ENCODE peak calls at places on chromosome 22, in eight cellular contexts. M is HFF-Myc, K is WERI-Rb-1, H is AG04450, A is choroid plexus epithelial cell, O is epithelial cell of esophagus, X is cardiac muscle cell, S is transverse colon. I is an unnamed sample.

GRCh38 chr22:46463435-46464227 is 73.8 kb downstream of the CELSR1 start:
- DNase-seq in O (no peak), H (no peak), X (no peak), A (no peak), K (no peak), M (no peak), S (no peak), I (no peak)

GRCh38 chr22:32760815-32761214 is 40.7 kb upstream of the TIMP3 start:
- DNase-seq in K (no peak), M (no peak), O (no peak), X (no peak), A (no peak), H (no peak), S (peak; percentile 13), I (no peak)

GRCh38 chr22:47275479-47276218 is 513.2 kb downstream of the TBC1D22A start:
- DNase-seq in O (no peak), S (no peak), K (no peak), X (peak; percentile 14), M (no peak), A (peak; percentile 21), H (no peak), I (peak; percentile 46)

GRCh38 chr22:21455334-21456089 is 11.7 kb upstream of the TMEM191C start:
- DNase-seq in H (no peak), K (no peak), S (no peak), A (no peak), X (no peak), O (no peak), M (no peak), I (no peak)

GRCh38 chr22:19488884-19489843 is 9.4 kb downstream of the CDC45 start:
- DNase-seq in M (no peak), X (peak; percentile 44), H (no peak), K (no peak), O (peak; percentile 32), S (no peak), A (peak; percentile 71), I (peak; percentile 47)

GRCh38 chr22:41001722-41002122 is 50.5 kb downstream of the RBX1 start:
- DNase-seq in S (no peak), H (peak; percentile 7), M (no peak), A (peak; percentile 63), X (peak; percentile 45), K (no peak), O (peak; percentile 59), I (peak; percentile 49)

GRCh38 chr22:29587938-29588699 is 7.2 kb upstream of the NIPSNAP1 start:
- DNase-seq in H (peak; percentile 50), O (peak; percentile 93), K (no peak), X (peak; percentile 78), A (peak; percentile 89), M (peak; percentile 47), S (no peak), I (peak; percentile 92)

GRCh38 chr22:34096770-34097169 is 176.5 kb upstream of the LARGE1 start:
- DNase-seq in K (no peak), S (no peak), H (no peak), M (no peak), X (no peak), A (no peak), O (no peak), I (no peak)

GRCh38 chr22:31477329-31477728 is 12.3 kb downstream of the EIF4ENIF1 start:
- DNase-seq in M (no peak), A (no peak), X (no peak), K (no peak), H (no peak), S (no peak), O (no peak), I (no peak)

GRCh38 chr22:41508770-41509170 is 35.5 kb downstream of the POLR3H start:
- DNase-seq in A (no peak), O (no peak), K (no peak), M (no peak), S (no peak), X (no peak), H (no peak), I (no peak)

GRCh38 chr22:43901976-43902643 is 10.3 kb upstream of the PNPLA5 start:
- DNase-seq in M (peak; percentile 45), K (no peak), A (peak; percentile 84), O (peak; percentile 72), X (no peak), H (peak; percentile 67), S (no peak), I (peak; percentile 80)

GRCh38 chr22:23789121-23789520 is 2.4 kb downstream of the SMARCB1 start:
- DNase-seq in S (no peak), A (no peak), H (no peak), O (no peak), X (no peak), M (no peak), K (no peak), I (no peak)

GRCh38 chr22:21652547-21653545 is 10.7 kb downstream of the SDF2L1 start:
- DNase-seq in M (no peak), K (peak; percentile 27), O (no peak), X (no peak), A (no peak), H (no peak), S (no peak), I (no peak)

GRCh38 chr22:31441652-31442051 is 42.2 kb downstream of the DRG1 start:
- DNase-seq in A (no peak), O (no peak), S (no peak), X (no peak), H (no peak), K (no peak), M (no peak), I (no peak)

GRCh38 chr22:27317156-27317555 is 484.4 kb downstream of the MN1 start:
- DNase-seq in H (no peak), A (no peak), K (peak; percentile 33), S (peak; percentile 25), M (no peak), O (no peak), X (peak; percentile 56), I (peak; percentile 13)

GRCh38 chr22:43643362-43643761 is 168.7 kb downstream of the EFCAB6 start:
- DNase-seq in A (no peak), S (no peak), K (no peak), H (no peak), X (no peak), M (no peak), O (no peak), I (no peak)

GRCh38 chr22:23497016-23497885 is 82.8 kb downstream of the IGLL1 start:
- DNase-seq in K (no peak), O (no peak), S (no peak), A (no peak), H (no peak), M (no peak), X (no peak), I (no peak)

GRCh38 chr22:41915035-41915782 is at the start of gene SHISA8:
- DNase-seq in M (no peak), S (peak; percentile 64), X (peak; percentile 64), A (peak; percentile 48), H (no peak), K (peak; percentile 65), O (peak; percentile 56), I (peak; percentile 56)

GRCh38 chr22:24289781-24290181 is 19.1 kb downstream of the SPECC1L start:
- DNase-seq in K (peak; percentile 42), H (no peak), X (no peak), M (no peak), A (no peak), O (no peak), S (no peak), I (no peak)

GRCh38 chr22:29030618-29031235 is 30.9 kb downstream of the C22orf31 start:
- DNase-seq in O (peak; percentile 54), A (peak; percentile 88), S (peak; percentile 84), K (no peak), H (no peak), X (peak; percentile 86), M (peak; percentile 62), I (peak; percentile 79)

GRCh38 chr22:39634530-39635399 is 64.2 kb downstream of the CACNA1I start:
- DNase-seq in O (peak; percentile 97), X (peak; percentile 86), M (peak; percentile 81), S (peak; percentile 49), A (peak; percentile 93), H (peak; percentile 70), K (no peak), I (peak; percentile 90)

GRCh38 chr22:33918676-33919590 is 1.3 kb downstream of the LARGE1 start:
- DNase-seq in K (no peak), X (peak; percentile 20), M (no peak), O (peak; percentile 4), S (no peak), A (peak; percentile 18), H (no peak), I (peak; percentile 44)

GRCh38 chr22:18110194-18110943 is at the start of gene TUBA8:
- DNase-seq in S (peak; percentile 25), A (peak; percentile 24), M (no peak), K (peak; percentile 44), O (peak; percentile 40), H (no peak), X (peak; percentile 36), I (peak; percentile 31)

GRCh38 chr22:37566903-37567798 is 6.9 kb downstream of the CDC42EP1 start:
- DNase-seq in O (peak; percentile 84), K (peak; percentile 79), A (peak; percentile 72), H (no peak), X (peak; percentile 69), S (peak; percentile 95), M (no peak), I (peak; percentile 67)
- H3K4me3 ChIP-seq in O (no peak overlapping the region), K (no peak overlapping the region), A (no peak overlapping the region), H (no peak overlapping the region), X (no peak overlapping the region), S (no peak overlapping the region), M (no peak overlapping the region), I (no peak overlapping the region)

GRCh38 chr22:49092751-49093150 is 734.9 kb downstream of the BRD1 start:
- DNase-seq in O (no peak), M (no peak), A (no peak), K (no peak), H (no peak), X (no peak), S (no peak), I (no peak)
- H3K4me3 ChIP-seq in O (no peak overlapping the region), M (no peak overlapping the region), A (no peak overlapping the region), K (no peak overlapping the region), H (no peak overlapping the region), X (no peak overlapping the region), S (no peak overlapping the region), I (no peak overlapping the region)

GRCh38 chr22:38318792-38319773 is 1.9 kb upstream of the CSNK1E start:
- DNase-seq in K (peak; percentile 31), A (no peak), S (no peak), H (no peak), O (no peak), X (no peak), M (no peak), I (no peak)
- H3K4me3 ChIP-seq in K (no peak overlapping the region), A (no peak overlapping the region), S (no peak overlapping the region), H (no peak overlapping the region), O (no peak overlapping the region), X (no peak overlapping the region), M (no peak overlapping the region), I (no peak overlapping the region)

DNA sequence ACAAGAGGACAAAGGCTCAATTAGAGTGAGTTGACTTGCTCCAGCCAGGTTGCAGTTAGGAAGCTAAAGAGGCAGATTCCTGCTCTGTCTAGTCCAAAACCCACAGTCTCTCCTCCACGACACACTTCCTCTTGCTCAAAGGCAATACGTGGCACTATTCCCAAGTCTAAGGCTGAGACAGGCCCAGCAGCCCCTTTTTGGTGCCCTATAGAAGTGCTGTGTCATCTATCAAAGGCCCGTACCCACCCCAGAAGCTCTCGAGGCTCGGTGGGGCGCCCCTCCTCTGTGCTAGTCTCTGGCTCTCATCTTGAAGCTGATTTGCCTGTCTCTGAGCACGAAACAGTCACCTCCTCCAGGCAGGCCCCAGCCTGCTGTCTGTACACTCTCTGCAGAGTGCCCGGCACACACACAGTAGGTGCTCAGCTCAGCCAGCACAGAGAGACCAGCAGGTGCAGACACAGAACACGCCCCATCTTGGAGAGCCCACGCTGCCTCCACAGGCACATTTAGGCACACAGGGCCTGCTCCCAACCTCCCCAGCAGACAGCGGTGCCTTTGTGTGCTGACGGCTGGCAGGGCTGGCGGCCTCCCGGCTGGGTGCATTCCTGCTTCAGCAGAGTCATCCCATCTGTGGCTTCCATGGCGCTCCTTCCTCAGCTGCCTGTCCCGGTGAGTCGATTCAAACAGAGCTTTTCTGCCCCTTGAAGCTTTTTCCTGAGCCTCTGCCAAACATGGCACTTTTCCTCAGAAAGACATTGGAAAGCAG is 52.7 kb downstream of the MYH9 start:
- DNase-seq in H (peak; percentile 70), X (peak; percentile 67), K (no peak), M (no peak), O (peak; percentile 72), S (no peak), A (peak; percentile 75), I (peak; percentile 62)
- H3K4me3 ChIP-seq in H (no peak overlapping the region), X (no peak overlapping the region), K (no peak overlapping the region), M (no peak overlapping the region), O (no peak overlapping the region), S (no peak overlapping the region), A (no peak overlapping the region), I (no peak overlapping the region)